ENCODE peak calls at places on chromosomes 1 and 21, in seven cellular contexts. One of them, this sample, is unnamed. For H3K36me3, the result is how much of the 10 kb centered on the place peaks cover.

GRCh38 chr21:46634427-46634826 is 1.0 kb upstream of the PRMT2 start:
- DNase-seq in effector memory CD4-positive, alpha-beta T cell: no peak
- DNase-seq in sigmoid colon: no peak
- DNase-seq in transverse colon: no peak
- DNase-seq in mammary epithelial cell: no peak
- DNase-seq in right atrium auricular region: no peak
- DNase-seq in CD4-positive, alpha-beta memory T cell: no peak
- DNase-seq in this sample: no peak

GRCh38 chr1:230917284-230918135 is 49.2 kb upstream of the C1orf198 start:
- DNase-seq in CD4-positive, alpha-beta memory T cell: peak
- DNase-seq in mammary epithelial cell: peak
- DNase-seq in sigmoid colon: peak
- DNase-seq in transverse colon: peak
- DNase-seq in right atrium auricular region: no peak
- DNase-seq in effector memory CD4-positive, alpha-beta T cell: peak
- DNase-seq in this sample: no peak

GRCh38 chr1:102535829-102536505 is 539.2 kb upstream of the OLFM3 start:
- DNase-seq in CD4-positive, alpha-beta memory T cell: no peak
- DNase-seq in transverse colon: no peak
- DNase-seq in mammary epithelial cell: no peak
- DNase-seq in right atrium auricular region: no peak
- DNase-seq in effector memory CD4-positive, alpha-beta T cell: no peak
- DNase-seq in sigmoid colon: no peak
- DNase-seq in this sample: no peak

GRCh38 chr1:61993331-61993961 is 201.2 kb upstream of the L1TD1 start:
- DNase-seq in mammary epithelial cell: peak
- DNase-seq in effector memory CD4-positive, alpha-beta T cell: no peak
- DNase-seq in transverse colon: no peak
- DNase-seq in sigmoid colon: no peak
- DNase-seq in CD4-positive, alpha-beta memory T cell: no peak
- DNase-seq in right atrium auricular region: no peak
- DNase-seq in this sample: no peak

GRCh38 chr1:207993477-207994445 is 82.8 kb upstream of the CD34 start:
- DNase-seq in mammary epithelial cell: no peak
- DNase-seq in effector memory CD4-positive, alpha-beta T cell: no peak
- DNase-seq in sigmoid colon: no peak
- DNase-seq in CD4-positive, alpha-beta memory T cell: no peak
- DNase-seq in right atrium auricular region: no peak
- DNase-seq in transverse colon: no peak
- DNase-seq in this sample: no peak

GRCh38 chr1:203536575-203536974 is 42.6 kb downstream of the OPTC start:
- DNase-seq in CD4-positive, alpha-beta memory T cell: no peak
- DNase-seq in transverse colon: no peak
- DNase-seq in right atrium auricular region: no peak
- DNase-seq in mammary epithelial cell: no peak
- DNase-seq in effector memory CD4-positive, alpha-beta T cell: no peak
- DNase-seq in sigmoid colon: no peak
- DNase-seq in this sample: no peak

GRCh38 chr1:200512191-200512590 is 102.4 kb upstream of the ZNF281 start:
- DNase-seq in effector memory CD4-positive, alpha-beta T cell: no peak
- DNase-seq in right atrium auricular region: no peak
- DNase-seq in sigmoid colon: no peak
- DNase-seq in CD4-positive, alpha-beta memory T cell: no peak
- DNase-seq in mammary epithelial cell: peak
- DNase-seq in transverse colon: no peak
- DNase-seq in this sample: no peak

GRCh38 chr1:161884475-161884874 is 118.4 kb downstream of the ATF6 start:
- DNase-seq in mammary epithelial cell: no peak
- DNase-seq in effector memory CD4-positive, alpha-beta T cell: no peak
- DNase-seq in transverse colon: no peak
- DNase-seq in sigmoid colon: no peak
- DNase-seq in CD4-positive, alpha-beta memory T cell: no peak
- DNase-seq in right atrium auricular region: no peak
- DNase-seq in this sample: no peak

GRCh38 chr1:12717301-12717838 is 1.5 kb downstream of the AADACL3 start:
- DNase-seq in CD4-positive, alpha-beta memory T cell: no peak
- DNase-seq in transverse colon: no peak
- DNase-seq in sigmoid colon: no peak
- DNase-seq in mammary epithelial cell: no peak
- DNase-seq in effector memory CD4-positive, alpha-beta T cell: no peak
- DNase-seq in right atrium auricular region: no peak
- DNase-seq in this sample: no peak

GRCh38 chr1:29416825-29417557 is 180.7 kb downstream of the PTPRU start:
- DNase-seq in transverse colon: no peak
- DNase-seq in mammary epithelial cell: peak
- DNase-seq in right atrium auricular region: peak
- DNase-seq in sigmoid colon: no peak
- DNase-seq in CD4-positive, alpha-beta memory T cell: no peak
- DNase-seq in effector memory CD4-positive, alpha-beta T cell: no peak
- DNase-seq in this sample: no peak

GRCh38 chr1:13950637-13951036 is 250.6 kb downstream of the PRDM2 start:
- DNase-seq in sigmoid colon: no peak
- DNase-seq in mammary epithelial cell: no peak
- DNase-seq in right atrium auricular region: peak
- DNase-seq in CD4-positive, alpha-beta memory T cell: no peak
- DNase-seq in transverse colon: no peak
- DNase-seq in effector memory CD4-positive, alpha-beta T cell: no peak
- DNase-seq in this sample: no peak

GRCh38 chr1:7991504-7992440 is 30.3 kb downstream of the PARK7 start:
- DNase-seq in transverse colon: no peak
- DNase-seq in mammary epithelial cell: no peak
- DNase-seq in effector memory CD4-positive, alpha-beta T cell: no peak
- DNase-seq in right atrium auricular region: no peak
- DNase-seq in CD4-positive, alpha-beta memory T cell: no peak
- DNase-seq in sigmoid colon: no peak
- DNase-seq in this sample: no peak

GRCh38 chr1:92990828-92991227 is 29.6 kb upstream of the DIPK1A start:
- DNase-seq in effector memory CD4-positive, alpha-beta T cell: no peak
- DNase-seq in mammary epithelial cell: no peak
- DNase-seq in sigmoid colon: no peak
- DNase-seq in transverse colon: peak
- DNase-seq in right atrium auricular region: no peak
- DNase-seq in CD4-positive, alpha-beta memory T cell: peak
- DNase-seq in this sample: no peak

GRCh38 chr1:115338457-115338820 is 390 bp upstream of the NGF start:
- DNase-seq in sigmoid colon: no peak
- DNase-seq in mammary epithelial cell: no peak
- DNase-seq in right atrium auricular region: no peak
- DNase-seq in effector memory CD4-positive, alpha-beta T cell: no peak
- DNase-seq in transverse colon: no peak
- DNase-seq in CD4-positive, alpha-beta memory T cell: no peak
- DNase-seq in this sample: no peak

GRCh38 chr1:64309468-64309867 is 106.0 kb downstream of the UBE2U start:
- DNase-seq in CD4-positive, alpha-beta memory T cell: no peak
- DNase-seq in effector memory CD4-positive, alpha-beta T cell: no peak
- DNase-seq in transverse colon: no peak
- DNase-seq in sigmoid colon: no peak
- DNase-seq in mammary epithelial cell: no peak
- DNase-seq in right atrium auricular region: no peak
- DNase-seq in this sample: no peak

GRCh38 chr1:204366759-204367158 is 7.0 kb upstream of the PLEKHA6 start:
- DNase-seq in effector memory CD4-positive, alpha-beta T cell: no peak
- DNase-seq in CD4-positive, alpha-beta memory T cell: no peak
- DNase-seq in mammary epithelial cell: no peak
- DNase-seq in transverse colon: no peak
- DNase-seq in right atrium auricular region: no peak
- DNase-seq in sigmoid colon: no peak
- DNase-seq in this sample: no peak

GRCh38 chr1:104132386-104132973 is 382.8 kb downstream of the AMY1C start:
- DNase-seq in CD4-positive, alpha-beta memory T cell: no peak
- DNase-seq in effector memory CD4-positive, alpha-beta T cell: no peak
- DNase-seq in mammary epithelial cell: peak
- DNase-seq in transverse colon: no peak
- DNase-seq in right atrium auricular region: no peak
- DNase-seq in sigmoid colon: no peak
- DNase-seq in this sample: no peak

GRCh38 chr21:37459575-37459974 is 93.0 kb downstream of the DYRK1A start:
- DNase-seq in sigmoid colon: no peak
- DNase-seq in effector memory CD4-positive, alpha-beta T cell: no peak
- DNase-seq in CD4-positive, alpha-beta memory T cell: no peak
- DNase-seq in transverse colon: no peak
- DNase-seq in right atrium auricular region: no peak
- DNase-seq in mammary epithelial cell: no peak
- DNase-seq in this sample: no peak

GRCh38 chr1:203627819-203628184 is 1.2 kb downstream of the ATP2B4 start:
- DNase-seq in mammary epithelial cell: peak
- DNase-seq in CD4-positive, alpha-beta memory T cell: no peak
- DNase-seq in transverse colon: peak
- DNase-seq in effector memory CD4-positive, alpha-beta T cell: no peak
- DNase-seq in sigmoid colon: peak
- DNase-seq in right atrium auricular region: no peak
- DNase-seq in this sample: no peak

GRCh38 chr1:54593571-54594160 is 29.7 kb downstream of the FAM151A start:
- DNase-seq in sigmoid colon: no peak
- DNase-seq in CD4-positive, alpha-beta memory T cell: no peak
- DNase-seq in mammary epithelial cell: no peak
- DNase-seq in effector memory CD4-positive, alpha-beta T cell: no peak
- DNase-seq in transverse colon: no peak
- DNase-seq in right atrium auricular region: no peak
- DNase-seq in this sample: no peak

GRCh38 chr1:117564227-117565082 is 41.4 kb upstream of the TENT5C start:
- DNase-seq in CD4-positive, alpha-beta memory T cell: no peak
- DNase-seq in effector memory CD4-positive, alpha-beta T cell: no peak
- DNase-seq in sigmoid colon: no peak
- DNase-seq in transverse colon: no peak
- DNase-seq in right atrium auricular region: peak
- DNase-seq in mammary epithelial cell: no peak
- DNase-seq in this sample: no peak

GRCh38 chr21:28737671-28738279 is 254.9 kb downstream of the LTN1 start:
- DNase-seq in CD4-positive, alpha-beta memory T cell: no peak
- DNase-seq in mammary epithelial cell: peak
- DNase-seq in effector memory CD4-positive, alpha-beta T cell: no peak
- DNase-seq in sigmoid colon: no peak
- DNase-seq in right atrium auricular region: no peak
- DNase-seq in transverse colon: no peak
- DNase-seq in this sample: no peak

GRCh38 chr1:110061341-110061740 is 9.1 kb downstream of the ALX3 start:
- DNase-seq in right atrium auricular region: no peak
- DNase-seq in sigmoid colon: no peak
- DNase-seq in effector memory CD4-positive, alpha-beta T cell: no peak
- DNase-seq in CD4-positive, alpha-beta memory T cell: no peak
- DNase-seq in transverse colon: no peak
- DNase-seq in mammary epithelial cell: no peak
- DNase-seq in this sample: no peak

GRCh38 chr1:5843521-5844096 is 148.6 kb downstream of the NPHP4 start:
- DNase-seq in right atrium auricular region: no peak
- DNase-seq in transverse colon: no peak
- DNase-seq in CD4-positive, alpha-beta memory T cell: no peak
- DNase-seq in mammary epithelial cell: no peak
- DNase-seq in sigmoid colon: no peak
- DNase-seq in effector memory CD4-positive, alpha-beta T cell: no peak
- DNase-seq in this sample: no peak

GRCh38 chr1:246450485-246451251 is 56.4 kb downstream of the SMYD3 start:
- DNase-seq in CD4-positive, alpha-beta memory T cell: no peak
- DNase-seq in transverse colon: no peak
- DNase-seq in right atrium auricular region: no peak
- DNase-seq in effector memory CD4-positive, alpha-beta T cell: no peak
- DNase-seq in sigmoid colon: no peak
- DNase-seq in mammary epithelial cell: peak
- DNase-seq in this sample: peak

GRCh38 chr1:247551716-247552115 is 2.8 kb downstream of the GCSAML start:
- DNase-seq in effector memory CD4-positive, alpha-beta T cell: no peak
- DNase-seq in sigmoid colon: no peak
- DNase-seq in CD4-positive, alpha-beta memory T cell: no peak
- DNase-seq in mammary epithelial cell: peak
- DNase-seq in right atrium auricular region: no peak
- DNase-seq in transverse colon: no peak
- DNase-seq in this sample: no peak

GRCh38 chr1:186620526-186620925 is 59.7 kb downstream of the PTGS2 start:
- DNase-seq in CD4-positive, alpha-beta memory T cell: no peak
- DNase-seq in right atrium auricular region: no peak
- DNase-seq in transverse colon: no peak
- DNase-seq in sigmoid colon: no peak
- DNase-seq in effector memory CD4-positive, alpha-beta T cell: no peak
- DNase-seq in mammary epithelial cell: no peak
- DNase-seq in this sample: no peak

GRCh38 chr1:85580046-85580411 is 532 bp upstream of the CCN1 start:
- DNase-seq in CD4-positive, alpha-beta memory T cell: no peak
- DNase-seq in right atrium auricular region: peak
- DNase-seq in effector memory CD4-positive, alpha-beta T cell: no peak
- DNase-seq in transverse colon: no peak
- DNase-seq in mammary epithelial cell: peak
- DNase-seq in sigmoid colon: peak
- DNase-seq in this sample: no peak

GRCh38 chr1:58572691-58573090 is 4.4 kb downstream of the TACSTD2 start:
- DNase-seq in effector memory CD4-positive, alpha-beta T cell: no peak
- DNase-seq in right atrium auricular region: peak
- DNase-seq in CD4-positive, alpha-beta memory T cell: no peak
- DNase-seq in mammary epithelial cell: peak
- DNase-seq in transverse colon: no peak
- DNase-seq in sigmoid colon: no peak
- DNase-seq in this sample: no peak

GRCh38 chr1:1529321-1529720 is 11.1 kb downstream of the TMEM240 start:
- DNase-seq in transverse colon: no peak
- DNase-seq in effector memory CD4-positive, alpha-beta T cell: no peak
- DNase-seq in CD4-positive, alpha-beta memory T cell: no peak
- DNase-seq in mammary epithelial cell: no peak
- DNase-seq in right atrium auricular region: no peak
- DNase-seq in sigmoid colon: no peak
- DNase-seq in this sample: no peak
- H3K36me3 ChIP-seq in transverse colon: under half
- H3K36me3 ChIP-seq in effector memory CD4-positive, alpha-beta T cell: under half
- H3K36me3 ChIP-seq in CD4-positive, alpha-beta memory T cell: under half
- H3K36me3 ChIP-seq in mammary epithelial cell: under half
- H3K36me3 ChIP-seq in right atrium auricular region: under half
- H3K36me3 ChIP-seq in sigmoid colon: under half
- H3K36me3 ChIP-seq in this sample: under half

GRCh38 chr1:205670611-205671430 is 9.5 kb downstream of the SLC45A3 start:
- DNase-seq in sigmoid colon: no peak
- DNase-seq in effector memory CD4-positive, alpha-beta T cell: no peak
- DNase-seq in mammary epithelial cell: no peak
- DNase-seq in CD4-positive, alpha-beta memory T cell: no peak
- DNase-seq in right atrium auricular region: no peak
- DNase-seq in transverse colon: no peak
- DNase-seq in this sample: no peak
- H3K4me3 ChIP-seq in sigmoid colon: no peak
- H3K4me3 ChIP-seq in effector memory CD4-positive, alpha-beta T cell: no peak
- H3K4me3 ChIP-seq in mammary epithelial cell: no peak
- H3K4me3 ChIP-seq in CD4-positive, alpha-beta memory T cell: no peak
- H3K4me3 ChIP-seq in right atrium auricular region: no peak
- H3K4me3 ChIP-seq in transverse colon: no peak
- H3K4me3 ChIP-seq in this sample: no peak

GRCh38 chr1:74763714-74764301 is 30.9 kb downstream of the TYW3 start:
- DNase-seq in right atrium auricular region: no peak
- DNase-seq in effector memory CD4-positive, alpha-beta T cell: no peak
- DNase-seq in transverse colon: no peak
- DNase-seq in sigmoid colon: no peak
- DNase-seq in CD4-positive, alpha-beta memory T cell: no peak
- DNase-seq in mammary epithelial cell: peak
- DNase-seq in this sample: no peak
- H3K36me3 ChIP-seq in right atrium auricular region: under half
- H3K36me3 ChIP-seq in effector memory CD4-positive, alpha-beta T cell: under half
- H3K36me3 ChIP-seq in transverse colon: under half
- H3K36me3 ChIP-seq in sigmoid colon: under half
- H3K36me3 ChIP-seq in CD4-positive, alpha-beta memory T cell: under half
- H3K36me3 ChIP-seq in mammary epithelial cell: under half
- H3K36me3 ChIP-seq in this sample: under half

GRCh38 chr1:35539824-35540261 is 17.4 kb downstream of the KIAA0319L start:
- DNase-seq in effector memory CD4-positive, alpha-beta T cell: no peak
- DNase-seq in transverse colon: no peak
- DNase-seq in CD4-positive, alpha-beta memory T cell: no peak
- DNase-seq in mammary epithelial cell: no peak
- DNase-seq in sigmoid colon: no peak
- DNase-seq in right atrium auricular region: no peak
- DNase-seq in this sample: no peak
- H3K4me3 ChIP-seq in effector memory CD4-positive, alpha-beta T cell: no peak
- H3K4me3 ChIP-seq in transverse colon: no peak
- H3K4me3 ChIP-seq in CD4-positive, alpha-beta memory T cell: no peak
- H3K4me3 ChIP-seq in mammary epithelial cell: no peak
- H3K4me3 ChIP-seq in sigmoid colon: no peak
- H3K4me3 ChIP-seq in right atrium auricular region: no peak
- H3K4me3 ChIP-seq in this sample: no peak

GRCh38 chr1:35597870-35598269 is 24.8 kb downstream of the TFAP2E start:
- DNase-seq in sigmoid colon: no peak
- DNase-seq in CD4-positive, alpha-beta memory T cell: no peak
- DNase-seq in transverse colon: no peak
- DNase-seq in effector memory CD4-positive, alpha-beta T cell: no peak
- DNase-seq in right atrium auricular region: peak
- DNase-seq in mammary epithelial cell: no peak
- DNase-seq in this sample: no peak
- H3K36me3 ChIP-seq in sigmoid colon: under half
- H3K36me3 ChIP-seq in CD4-positive, alpha-beta memory T cell: under half
- H3K36me3 ChIP-seq in transverse colon: under half
- H3K36me3 ChIP-seq in effector memory CD4-positive, alpha-beta T cell: under half
- H3K36me3 ChIP-seq in right atrium auricular region: under half
- H3K36me3 ChIP-seq in mammary epithelial cell: under half
- H3K36me3 ChIP-seq in this sample: under half